ENCODE peak calls at places on chromosomes 2 and 18, in four cellular contexts. One of them, this sample, is unnamed.
A peak's percentile ranks its signal among the peaks of the same experiment; 100 is the strongest.

GRCh38 chr18:62327977-62328376 is 2.9 kb downstream of the TNFRSF11A start:
- DNase-seq in HTR-8/SVneo: no peak
- DNase-seq in NCI-H1092: no peak
- DNase-seq in stimulated activated CD8-positive, alpha-beta memory T cell treated with anti-CD3 and anti-CD28 coated beads, Interleukin-15, amount 100 ng/mL, for 24 hours: no peak
- DNase-seq in this sample: no peak

GRCh38 chr2:218026244-218026643 is 23.4 kb upstream of the TNS1 start:
- DNase-seq in HTR-8/SVneo: no peak
- DNase-seq in NCI-H1092: no peak
- DNase-seq in stimulated activated CD8-positive, alpha-beta memory T cell treated with anti-CD3 and anti-CD28 coated beads, Interleukin-15, amount 100 ng/mL, for 24 hours: no peak
- DNase-seq in this sample: no peak

GRCh38 chr18:26956894-26957293 is 91.4 kb upstream of the AQP4 start:
- DNase-seq in HTR-8/SVneo: no peak
- DNase-seq in NCI-H1092: no peak
- DNase-seq in stimulated activated CD8-positive, alpha-beta memory T cell treated with anti-CD3 and anti-CD28 coated beads, Interleukin-15, amount 100 ng/mL, for 24 hours: no peak
- DNase-seq in this sample: no peak

GRCh38 chr2:63048367-63049171 is 2.1 kb upstream of the OTX1 start:
- DNase-seq in HTR-8/SVneo: no peak
- DNase-seq in NCI-H1092: no peak
- DNase-seq in stimulated activated CD8-positive, alpha-beta memory T cell treated with anti-CD3 and anti-CD28 coated beads, Interleukin-15, amount 100 ng/mL, for 24 hours: no peak
- DNase-seq in this sample: no peak

GRCh38 chr2:64799592-64800252 is 146.0 kb upstream of the SERTAD2 start:
- DNase-seq in HTR-8/SVneo: no peak
- DNase-seq in NCI-H1092: no peak
- DNase-seq in stimulated activated CD8-positive, alpha-beta memory T cell treated with anti-CD3 and anti-CD28 coated beads, Interleukin-15, amount 100 ng/mL, for 24 hours: no peak
- DNase-seq in this sample: no peak

GRCh38 chr18:3012306-3012919 is 531 bp downstream of the LPIN2 start:
- DNase-seq in HTR-8/SVneo: peak; percentile 17
- DNase-seq in NCI-H1092: no peak
- DNase-seq in stimulated activated CD8-positive, alpha-beta memory T cell treated with anti-CD3 and anti-CD28 coated beads, Interleukin-15, amount 100 ng/mL, for 24 hours: peak; percentile 13
- DNase-seq in this sample: no peak

GRCh38 chr2:6372317-6372903 is 493.3 kb downstream of the CMPK2 start:
- DNase-seq in HTR-8/SVneo: no peak
- DNase-seq in NCI-H1092: no peak
- DNase-seq in stimulated activated CD8-positive, alpha-beta memory T cell treated with anti-CD3 and anti-CD28 coated beads, Interleukin-15, amount 100 ng/mL, for 24 hours: no peak
- DNase-seq in this sample: no peak

GRCh38 chr2:30732876-30733275 is 74.4 kb downstream of the CAPN13 start:
- DNase-seq in HTR-8/SVneo: no peak
- DNase-seq in NCI-H1092: no peak
- DNase-seq in stimulated activated CD8-positive, alpha-beta memory T cell treated with anti-CD3 and anti-CD28 coated beads, Interleukin-15, amount 100 ng/mL, for 24 hours: no peak
- DNase-seq in this sample: no peak

GRCh38 chr18:48756511-48757226 is 194.1 kb downstream of the SMAD7 start:
- DNase-seq in HTR-8/SVneo: no peak
- DNase-seq in NCI-H1092: no peak
- DNase-seq in stimulated activated CD8-positive, alpha-beta memory T cell treated with anti-CD3 and anti-CD28 coated beads, Interleukin-15, amount 100 ng/mL, for 24 hours: no peak
- DNase-seq in this sample: no peak

GRCh38 chr2:108571262-108571661 is 37.0 kb downstream of the LIMS1 start:
- DNase-seq in HTR-8/SVneo: no peak
- DNase-seq in NCI-H1092: no peak
- DNase-seq in stimulated activated CD8-positive, alpha-beta memory T cell treated with anti-CD3 and anti-CD28 coated beads, Interleukin-15, amount 100 ng/mL, for 24 hours: no peak
- DNase-seq in this sample: no peak

GRCh38 chr2:63652063-63652985 is 63.6 kb downstream of the MDH1 start:
- DNase-seq in HTR-8/SVneo: no peak
- DNase-seq in NCI-H1092: no peak
- DNase-seq in stimulated activated CD8-positive, alpha-beta memory T cell treated with anti-CD3 and anti-CD28 coated beads, Interleukin-15, amount 100 ng/mL, for 24 hours: no peak
- DNase-seq in this sample: no peak

GRCh38 chr18:12313530-12314245 is 5.6 kb downstream of the TUBB6 start:
- DNase-seq in HTR-8/SVneo: no peak
- DNase-seq in NCI-H1092: no peak
- DNase-seq in stimulated activated CD8-positive, alpha-beta memory T cell treated with anti-CD3 and anti-CD28 coated beads, Interleukin-15, amount 100 ng/mL, for 24 hours: no peak
- DNase-seq in this sample: no peak

GRCh38 chr2:85754313-85755095 is 713 bp downstream of the ATOH8 start:
- DNase-seq in HTR-8/SVneo: peak; percentile 49
- DNase-seq in NCI-H1092: peak; percentile 39
- DNase-seq in stimulated activated CD8-positive, alpha-beta memory T cell treated with anti-CD3 and anti-CD28 coated beads, Interleukin-15, amount 100 ng/mL, for 24 hours: peak; percentile 7
- DNase-seq in this sample: no peak

GRCh38 chr2:33412920-33413319 is 63.5 kb upstream of the RASGRP3 start:
- DNase-seq in HTR-8/SVneo: peak; percentile 60
- DNase-seq in NCI-H1092: no peak
- DNase-seq in stimulated activated CD8-positive, alpha-beta memory T cell treated with anti-CD3 and anti-CD28 coated beads, Interleukin-15, amount 100 ng/mL, for 24 hours: no peak
- DNase-seq in this sample: no peak

GRCh38 chr2:229642371-229642770 is 72.0 kb downstream of the DNER start:
- DNase-seq in HTR-8/SVneo: no peak
- DNase-seq in NCI-H1092: no peak
- DNase-seq in stimulated activated CD8-positive, alpha-beta memory T cell treated with anti-CD3 and anti-CD28 coated beads, Interleukin-15, amount 100 ng/mL, for 24 hours: no peak
- DNase-seq in this sample: no peak

GRCh38 chr2:223837290-223838061 is at the start of gene AP1S3:
- DNase-seq in HTR-8/SVneo: peak; percentile 79
- DNase-seq in NCI-H1092: peak; percentile 48
- DNase-seq in stimulated activated CD8-positive, alpha-beta memory T cell treated with anti-CD3 and anti-CD28 coated beads, Interleukin-15, amount 100 ng/mL, for 24 hours: peak; percentile 31
- DNase-seq in this sample: peak; percentile 81

GRCh38 chr18:23662309-23663263 is at the start of gene ANKRD29:
- DNase-seq in HTR-8/SVneo: peak; percentile 36
- DNase-seq in NCI-H1092: no peak
- DNase-seq in stimulated activated CD8-positive, alpha-beta memory T cell treated with anti-CD3 and anti-CD28 coated beads, Interleukin-15, amount 100 ng/mL, for 24 hours: peak; percentile 13
- DNase-seq in this sample: peak; percentile 60

GRCh38 chr2:179251865-179252264 is 12.8 kb downstream of the SESTD1 start:
- DNase-seq in HTR-8/SVneo: no peak
- DNase-seq in NCI-H1092: no peak
- DNase-seq in stimulated activated CD8-positive, alpha-beta memory T cell treated with anti-CD3 and anti-CD28 coated beads, Interleukin-15, amount 100 ng/mL, for 24 hours: no peak
- DNase-seq in this sample: no peak

GRCh38 chr2:25257032-25257455 is 84.7 kb downstream of the DNMT3A start:
- DNase-seq in HTR-8/SVneo: no peak
- DNase-seq in NCI-H1092: peak; percentile 11
- DNase-seq in stimulated activated CD8-positive, alpha-beta memory T cell treated with anti-CD3 and anti-CD28 coated beads, Interleukin-15, amount 100 ng/mL, for 24 hours: no peak
- DNase-seq in this sample: no peak

GRCh38 chr2:24559714-24560113 is 68.7 kb downstream of the NCOA1 start:
- DNase-seq in HTR-8/SVneo: no peak
- DNase-seq in NCI-H1092: no peak
- DNase-seq in stimulated activated CD8-positive, alpha-beta memory T cell treated with anti-CD3 and anti-CD28 coated beads, Interleukin-15, amount 100 ng/mL, for 24 hours: no peak
- DNase-seq in this sample: no peak

GRCh38 chr2:79292231-79292785 is 132.8 kb upstream of the REG3A start:
- DNase-seq in HTR-8/SVneo: no peak
- DNase-seq in NCI-H1092: no peak
- DNase-seq in stimulated activated CD8-positive, alpha-beta memory T cell treated with anti-CD3 and anti-CD28 coated beads, Interleukin-15, amount 100 ng/mL, for 24 hours: no peak
- DNase-seq in this sample: no peak

GRCh38 chr2:215022418-215022817 is 116.0 kb downstream of the ABCA12 start:
- DNase-seq in HTR-8/SVneo: no peak
- DNase-seq in NCI-H1092: no peak
- DNase-seq in stimulated activated CD8-positive, alpha-beta memory T cell treated with anti-CD3 and anti-CD28 coated beads, Interleukin-15, amount 100 ng/mL, for 24 hours: no peak
- DNase-seq in this sample: no peak

GRCh38 chr18:51053822-51054221 is 23.8 kb downstream of the SMAD4 start:
- DNase-seq in HTR-8/SVneo: no peak
- DNase-seq in NCI-H1092: no peak
- DNase-seq in stimulated activated CD8-positive, alpha-beta memory T cell treated with anti-CD3 and anti-CD28 coated beads, Interleukin-15, amount 100 ng/mL, for 24 hours: no peak
- DNase-seq in this sample: no peak

GRCh38 chr2:67824196-67824595 is 238.6 kb downstream of the C1D start:
- DNase-seq in HTR-8/SVneo: no peak
- DNase-seq in NCI-H1092: no peak
- DNase-seq in stimulated activated CD8-positive, alpha-beta memory T cell treated with anti-CD3 and anti-CD28 coated beads, Interleukin-15, amount 100 ng/mL, for 24 hours: no peak
- DNase-seq in this sample: no peak

GRCh38 chr18:36711014-36711725 is 117.6 kb downstream of the TPGS2 start:
- DNase-seq in HTR-8/SVneo: no peak
- DNase-seq in NCI-H1092: no peak
- DNase-seq in stimulated activated CD8-positive, alpha-beta memory T cell treated with anti-CD3 and anti-CD28 coated beads, Interleukin-15, amount 100 ng/mL, for 24 hours: no peak
- DNase-seq in this sample: no peak

GRCh38 chr2:106977707-106978106 is 91.7 kb upstream of the ST6GAL2 start:
- DNase-seq in HTR-8/SVneo: no peak
- DNase-seq in NCI-H1092: no peak
- DNase-seq in stimulated activated CD8-positive, alpha-beta memory T cell treated with anti-CD3 and anti-CD28 coated beads, Interleukin-15, amount 100 ng/mL, for 24 hours: no peak
- DNase-seq in this sample: no peak

GRCh38 chr2:985317-985898 is 34.8 kb downstream of the SNTG2 start:
- DNase-seq in HTR-8/SVneo: no peak
- DNase-seq in NCI-H1092: no peak
- DNase-seq in stimulated activated CD8-positive, alpha-beta memory T cell treated with anti-CD3 and anti-CD28 coated beads, Interleukin-15, amount 100 ng/mL, for 24 hours: no peak
- DNase-seq in this sample: no peak

GRCh38 chr2:235116885-235117492 is 165.2 kb downstream of the SH3BP4 start:
- DNase-seq in HTR-8/SVneo: peak; percentile 33
- DNase-seq in NCI-H1092: no peak
- DNase-seq in stimulated activated CD8-positive, alpha-beta memory T cell treated with anti-CD3 and anti-CD28 coated beads, Interleukin-15, amount 100 ng/mL, for 24 hours: no peak
- DNase-seq in this sample: no peak

GRCh38 chr2:54763636-54764291 is 40.3 kb downstream of the EML6 start:
- DNase-seq in HTR-8/SVneo: no peak
- DNase-seq in NCI-H1092: no peak
- DNase-seq in stimulated activated CD8-positive, alpha-beta memory T cell treated with anti-CD3 and anti-CD28 coated beads, Interleukin-15, amount 100 ng/mL, for 24 hours: no peak
- DNase-seq in this sample: no peak

GRCh38 chr2:20796374-20796791 is 26.5 kb downstream of the LDAH start:
- DNase-seq in HTR-8/SVneo: no peak
- DNase-seq in NCI-H1092: no peak
- DNase-seq in stimulated activated CD8-positive, alpha-beta memory T cell treated with anti-CD3 and anti-CD28 coated beads, Interleukin-15, amount 100 ng/mL, for 24 hours: no peak
- DNase-seq in this sample: no peak

GRCh38 chr2:203830294-203831055 is 37.1 kb upstream of the CTLA4 start:
- DNase-seq in HTR-8/SVneo: no peak
- DNase-seq in NCI-H1092: no peak
- DNase-seq in stimulated activated CD8-positive, alpha-beta memory T cell treated with anti-CD3 and anti-CD28 coated beads, Interleukin-15, amount 100 ng/mL, for 24 hours: no peak
- DNase-seq in this sample: no peak

GRCh38 chr2:20443276-20443920 is 3.5 kb upstream of the RHOB start:
- DNase-seq in HTR-8/SVneo: no peak
- DNase-seq in NCI-H1092: no peak
- DNase-seq in stimulated activated CD8-positive, alpha-beta memory T cell treated with anti-CD3 and anti-CD28 coated beads, Interleukin-15, amount 100 ng/mL, for 24 hours: no peak
- DNase-seq in this sample: no peak

GRCh38 chr18:24427484-24427883 is 1.0 kb downstream of the IMPACT start:
- DNase-seq in HTR-8/SVneo: no peak
- DNase-seq in NCI-H1092: no peak
- DNase-seq in stimulated activated CD8-positive, alpha-beta memory T cell treated with anti-CD3 and anti-CD28 coated beads, Interleukin-15, amount 100 ng/mL, for 24 hours: no peak
- DNase-seq in this sample: no peak

GRCh38 chr2:128696421-128696820 is 377.8 kb upstream of the HS6ST1 start:
- DNase-seq in HTR-8/SVneo: no peak
- DNase-seq in NCI-H1092: no peak
- DNase-seq in stimulated activated CD8-positive, alpha-beta memory T cell treated with anti-CD3 and anti-CD28 coated beads, Interleukin-15, amount 100 ng/mL, for 24 hours: no peak
- DNase-seq in this sample: no peak